ENCODE peak calls at places on chromosomes 16 and 17, in nine cellular contexts. One of them, this sample, is unnamed.
A peak's percentile ranks its signal among the peaks of the same experiment; 100 is the strongest.

GRCh38 chr17:18237461-18237860 is 12.0 kb downstream of the LLGL1 start:
- DNase-seq in AG04449: no peak
- DNase-seq in NCI-H1092: no peak
- DNase-seq in GM13977: no peak
- DNase-seq in SIG-M5: no peak
- DNase-seq in glutamatergic neuron: no peak
- DNase-seq in testis: no peak
- DNase-seq in GDM1: no peak
- DNase-seq in EH: no peak
- DNase-seq in this sample: no peak

GRCh38 chr17:79931517-79932309 is 92.5 kb upstream of the CBX4 start:
- DNase-seq in glutamatergic neuron: no peak
- DNase-seq in testis: no peak
- DNase-seq in NCI-H1092: no peak
- DNase-seq in SIG-M5: no peak
- DNase-seq in GDM1: no peak
- DNase-seq in AG04449: no peak
- DNase-seq in EH: no peak
- DNase-seq in GM13977: peak; percentile 71
- DNase-seq in this sample: no peak

GRCh38 chr17:48351916-48352332 is 78.1 kb downstream of the SKAP1 start:
- DNase-seq in SIG-M5: no peak
- DNase-seq in AG04449: no peak
- DNase-seq in GM13977: peak; percentile 31
- DNase-seq in testis: no peak
- DNase-seq in GDM1: no peak
- DNase-seq in EH: peak; percentile 44
- DNase-seq in glutamatergic neuron: no peak
- DNase-seq in NCI-H1092: no peak
- DNase-seq in this sample: no peak

GRCh38 chr16:23504076-23504452 is 6.2 kb downstream of the GGA2 start:
- DNase-seq in testis: no peak
- DNase-seq in NCI-H1092: no peak
- DNase-seq in AG04449: no peak
- DNase-seq in GDM1: no peak
- DNase-seq in glutamatergic neuron: no peak
- DNase-seq in SIG-M5: no peak
- DNase-seq in EH: peak; percentile 49
- DNase-seq in GM13977: no peak
- DNase-seq in this sample: no peak

GRCh38 chr17:76107507-76107906 is 3.9 kb upstream of the EXOC7 start:
- DNase-seq in testis: no peak
- DNase-seq in NCI-H1092: no peak
- DNase-seq in glutamatergic neuron: no peak
- DNase-seq in AG04449: no peak
- DNase-seq in EH: peak; percentile 29
- DNase-seq in GM13977: no peak
- DNase-seq in GDM1: no peak
- DNase-seq in SIG-M5: no peak
- DNase-seq in this sample: peak; percentile 8

GRCh38 chr17:34269969-34270368 is at the start of gene CCL7:
- DNase-seq in EH: peak; percentile 66
- DNase-seq in AG04449: no peak
- DNase-seq in GM13977: no peak
- DNase-seq in testis: no peak
- DNase-seq in GDM1: no peak
- DNase-seq in NCI-H1092: no peak
- DNase-seq in glutamatergic neuron: no peak
- DNase-seq in SIG-M5: no peak
- DNase-seq in this sample: no peak

GRCh38 chr16:83733301-83733700 is 74.5 kb upstream of the HSBP1 start:
- DNase-seq in testis: no peak
- DNase-seq in NCI-H1092: peak; percentile 60
- DNase-seq in EH: no peak
- DNase-seq in GM13977: no peak
- DNase-seq in SIG-M5: no peak
- DNase-seq in AG04449: no peak
- DNase-seq in GDM1: no peak
- DNase-seq in glutamatergic neuron: no peak
- DNase-seq in this sample: peak; percentile 98

GRCh38 chr17:27577124-27577761 is 53.7 kb upstream of the LGALS9 start:
- DNase-seq in AG04449: no peak
- DNase-seq in NCI-H1092: no peak
- DNase-seq in testis: peak; percentile 32
- DNase-seq in glutamatergic neuron: peak; percentile 64
- DNase-seq in EH: peak; percentile 81
- DNase-seq in GM13977: no peak
- DNase-seq in SIG-M5: no peak
- DNase-seq in GDM1: no peak
- DNase-seq in this sample: no peak

GRCh38 chr16:85104821-85105391 is 7.4 kb downstream of the CIBAR2 start:
- DNase-seq in GDM1: no peak
- DNase-seq in SIG-M5: no peak
- DNase-seq in testis: no peak
- DNase-seq in NCI-H1092: no peak
- DNase-seq in EH: no peak
- DNase-seq in AG04449: no peak
- DNase-seq in GM13977: no peak
- DNase-seq in glutamatergic neuron: no peak
- DNase-seq in this sample: peak; percentile 61

GRCh38 chr17:61196302-61196704 is 203.3 kb upstream of the TBX2 start:
- DNase-seq in testis: no peak
- DNase-seq in NCI-H1092: no peak
- DNase-seq in GM13977: no peak
- DNase-seq in EH: peak; percentile 31
- DNase-seq in GDM1: no peak
- DNase-seq in AG04449: no peak
- DNase-seq in SIG-M5: no peak
- DNase-seq in glutamatergic neuron: no peak
- DNase-seq in this sample: no peak

GRCh38 chr16:70653809-70654771 is 7.7 kb downstream of the IL34 start:
- DNase-seq in EH: peak; percentile 88
- DNase-seq in NCI-H1092: peak; percentile 52
- DNase-seq in GDM1: peak; percentile 7
- DNase-seq in SIG-M5: no peak
- DNase-seq in testis: peak; percentile 89
- DNase-seq in AG04449: no peak
- DNase-seq in glutamatergic neuron: peak; percentile 85
- DNase-seq in GM13977: peak; percentile 83
- DNase-seq in this sample: peak; percentile 79

GRCh38 chr17:34578016-34578415 is 1.4 kb upstream of the TMEM132E start:
- DNase-seq in SIG-M5: no peak
- DNase-seq in glutamatergic neuron: peak; percentile 55
- DNase-seq in NCI-H1092: no peak
- DNase-seq in EH: no peak
- DNase-seq in testis: no peak
- DNase-seq in GDM1: no peak
- DNase-seq in AG04449: no peak
- DNase-seq in GM13977: no peak
- DNase-seq in this sample: no peak

GRCh38 chr16:80583466-80583865 is 42.7 kb downstream of the DYNLRB2 start:
- DNase-seq in glutamatergic neuron: no peak
- DNase-seq in NCI-H1092: no peak
- DNase-seq in EH: peak; percentile 88
- DNase-seq in GM13977: no peak
- DNase-seq in testis: no peak
- DNase-seq in AG04449: peak; percentile 19
- DNase-seq in SIG-M5: no peak
- DNase-seq in GDM1: no peak
- DNase-seq in this sample: no peak

GRCh38 chr17:41863074-41863843 is 2.0 kb downstream of the KLHL11 start:
- DNase-seq in GDM1: no peak
- DNase-seq in glutamatergic neuron: no peak
- DNase-seq in NCI-H1092: no peak
- DNase-seq in SIG-M5: no peak
- DNase-seq in AG04449: no peak
- DNase-seq in EH: peak; percentile 13
- DNase-seq in GM13977: no peak
- DNase-seq in testis: no peak
- DNase-seq in this sample: no peak

GRCh38 chr16:31064882-31065461 is 9.1 kb downstream of the ZNF668 start:
- DNase-seq in AG04449: peak; percentile 82
- DNase-seq in EH: peak; percentile 96
- DNase-seq in testis: peak; percentile 61
- DNase-seq in GM13977: no peak
- DNase-seq in SIG-M5: no peak
- DNase-seq in NCI-H1092: no peak
- DNase-seq in GDM1: no peak
- DNase-seq in glutamatergic neuron: peak; percentile 67
- DNase-seq in this sample: no peak

GRCh38 chr16:77789085-77789611 is 784 bp downstream of the VAT1L start:
- DNase-seq in glutamatergic neuron: no peak
- DNase-seq in GDM1: no peak
- DNase-seq in AG04449: no peak
- DNase-seq in NCI-H1092: no peak
- DNase-seq in EH: no peak
- DNase-seq in SIG-M5: no peak
- DNase-seq in testis: no peak
- DNase-seq in GM13977: no peak
- DNase-seq in this sample: no peak

GRCh38 chr16:17831330-17831729 is 360.6 kb upstream of the XYLT1 start:
- DNase-seq in AG04449: no peak
- DNase-seq in EH: no peak
- DNase-seq in glutamatergic neuron: no peak
- DNase-seq in testis: no peak
- DNase-seq in NCI-H1092: no peak
- DNase-seq in GDM1: no peak
- DNase-seq in SIG-M5: no peak
- DNase-seq in GM13977: no peak
- DNase-seq in this sample: no peak

GRCh38 chr16:87101903-87102302 is 215.3 kb downstream of the C16orf95 start:
- DNase-seq in NCI-H1092: no peak
- DNase-seq in glutamatergic neuron: no peak
- DNase-seq in EH: peak; percentile 45
- DNase-seq in GM13977: no peak
- DNase-seq in GDM1: no peak
- DNase-seq in AG04449: peak; percentile 46
- DNase-seq in testis: no peak
- DNase-seq in SIG-M5: no peak
- DNase-seq in this sample: no peak

GRCh38 chr16:74868501-74868900 is 93.9 kb upstream of the FA2H start:
- DNase-seq in GDM1: no peak
- DNase-seq in testis: no peak
- DNase-seq in glutamatergic neuron: no peak
- DNase-seq in SIG-M5: no peak
- DNase-seq in EH: peak; percentile 62
- DNase-seq in GM13977: no peak
- DNase-seq in AG04449: no peak
- DNase-seq in NCI-H1092: no peak
- DNase-seq in this sample: no peak

GRCh38 chr17:68461589-68461988 is 4.3 kb upstream of the WIPI1 start:
- DNase-seq in glutamatergic neuron: no peak
- DNase-seq in NCI-H1092: no peak
- DNase-seq in testis: no peak
- DNase-seq in GM13977: no peak
- DNase-seq in EH: no peak
- DNase-seq in GDM1: no peak
- DNase-seq in SIG-M5: no peak
- DNase-seq in AG04449: no peak
- DNase-seq in this sample: peak; percentile 62

GRCh38 chr16:65301029-65301428 is 179.2 kb upstream of the CDH11 start:
- DNase-seq in AG04449: no peak
- DNase-seq in EH: no peak
- DNase-seq in NCI-H1092: no peak
- DNase-seq in GDM1: no peak
- DNase-seq in GM13977: no peak
- DNase-seq in glutamatergic neuron: no peak
- DNase-seq in testis: no peak
- DNase-seq in SIG-M5: no peak
- DNase-seq in this sample: no peak

GRCh38 chr17:31310260-31310659 is 3.6 kb downstream of the EVI2B start:
- DNase-seq in glutamatergic neuron: no peak
- DNase-seq in SIG-M5: no peak
- DNase-seq in EH: no peak
- DNase-seq in AG04449: no peak
- DNase-seq in GM13977: no peak
- DNase-seq in NCI-H1092: no peak
- DNase-seq in GDM1: no peak
- DNase-seq in testis: no peak
- DNase-seq in this sample: no peak

GRCh38 chr16:6021544-6021943 is 923.9 kb upstream of the EEF2KMT start:
- DNase-seq in SIG-M5: no peak
- DNase-seq in GDM1: no peak
- DNase-seq in testis: no peak
- DNase-seq in EH: no peak
- DNase-seq in NCI-H1092: no peak
- DNase-seq in GM13977: no peak
- DNase-seq in glutamatergic neuron: no peak
- DNase-seq in AG04449: no peak
- DNase-seq in this sample: no peak

GRCh38 chr17:18026408-18026776 is 12.6 kb downstream of the ATPAF2 start:
- DNase-seq in AG04449: peak; percentile 49
- DNase-seq in testis: peak; percentile 66
- DNase-seq in EH: peak; percentile 91
- DNase-seq in GM13977: no peak
- DNase-seq in GDM1: no peak
- DNase-seq in glutamatergic neuron: no peak
- DNase-seq in NCI-H1092: peak; percentile 40
- DNase-seq in SIG-M5: no peak
- DNase-seq in this sample: peak; percentile 92

GRCh38 chr16:53434436-53435065 is at the start of gene RBL2:
- DNase-seq in EH: peak; percentile 54
- DNase-seq in testis: peak; percentile 85
- DNase-seq in GM13977: peak; percentile 76
- DNase-seq in AG04449: no peak
- DNase-seq in glutamatergic neuron: peak; percentile 88
- DNase-seq in NCI-H1092: peak; percentile 62
- DNase-seq in SIG-M5: no peak
- DNase-seq in GDM1: peak; percentile 47
- DNase-seq in this sample: peak; percentile 58

GRCh38 chr17:19332371-19333131 is 30.0 kb downstream of the B9D1 start:
- DNase-seq in glutamatergic neuron: no peak
- DNase-seq in SIG-M5: no peak
- DNase-seq in GDM1: no peak
- DNase-seq in NCI-H1092: no peak
- DNase-seq in AG04449: no peak
- DNase-seq in testis: no peak
- DNase-seq in GM13977: no peak
- DNase-seq in EH: peak; percentile 24
- DNase-seq in this sample: no peak

GRCh38 chr16:31528726-31529397 is 1.2 kb downstream of the AHSP start:
- DNase-seq in NCI-H1092: no peak
- DNase-seq in GDM1: no peak
- DNase-seq in EH: peak; percentile 58
- DNase-seq in GM13977: no peak
- DNase-seq in AG04449: peak; percentile 9
- DNase-seq in glutamatergic neuron: no peak
- DNase-seq in SIG-M5: no peak
- DNase-seq in testis: no peak
- DNase-seq in this sample: no peak